ENCODE peak calls at places on chromosomes 16 and 17, in four cellular contexts. P, F, D and K are unnamed samples.

GRCh38 chr17:79974786-79975497 is 60.7 kb downstream of the TBC1D16 start:
- DNase-seq in P (no peak), D (peak; percentile 23), F (no peak), K (no peak)

GRCh38 chr16:46789499-46790414 is 41.2 kb downstream of the C16orf87 start:
- DNase-seq in D (peak; percentile 60), F (peak; percentile 78), P (peak; percentile 89), K (peak; percentile 67)

GRCh38 chr17:31015639-31016038 is 44.8 kb downstream of the RNF135 start:
- DNase-seq in P (no peak), F (peak; percentile 42), D (no peak), K (no peak)

GRCh38 chr17:79338142-79338541 is 263.5 kb downstream of the ENGASE start:
- DNase-seq in P (peak; percentile 6), D (no peak), F (no peak), K (no peak)

GRCh38 chr17:44374306-44375195 is 10.9 kb upstream of the FAM171A2 start:
- DNase-seq in P (no peak), D (no peak), F (no peak), K (no peak)

GRCh38 chr16:55605756-55606155 is 39.3 kb downstream of the CAPNS2 start:
- DNase-seq in D (no peak), P (no peak), F (no peak), K (no peak)

GRCh38 chr17:59277031-59277430 is 54.4 kb upstream of the YPEL2 start:
- DNase-seq in D (no peak), F (no peak), P (no peak), K (no peak)

GRCh38 chr17:57554826-57555635 is 190.1 kb downstream of the CCDC182 start:
- DNase-seq in D (no peak), F (peak; percentile 57), P (no peak), K (no peak)

GRCh38 chr16:77850637-77851330 is 62.4 kb downstream of the VAT1L start:
- DNase-seq in D (no peak), F (no peak), P (no peak), K (peak; percentile 41)

GRCh38 chr16:75074920-75075687 is 41.5 kb downstream of the LDHD start:
- DNase-seq in P (peak; percentile 72), F (peak; percentile 58), D (no peak), K (no peak)

GRCh38 chr16:74691093-74691855 is 9.4 kb downstream of the MLKL start:
- DNase-seq in F (peak; percentile 50), P (no peak), D (no peak), K (no peak)

GRCh38 chr17:64496348-64496785 is 487 bp downstream of the POLG2 start:
- DNase-seq in F (peak; percentile 25), D (no peak), P (no peak), K (no peak)

GRCh38 chr17:14458724-14459123 is 157.8 kb downstream of the HS3ST3B1 start:
- DNase-seq in D (no peak), P (no peak), F (no peak), K (no peak)

GRCh38 chr16:73183678-73184092 is 135.8 kb upstream of the ZFHX3 start:
- DNase-seq in F (peak; percentile 39), P (no peak), D (no peak), K (no peak)

GRCh38 chr16:27428035-27428785 is 26.2 kb downstream of the IL21R start:
- DNase-seq in D (no peak), P (no peak), F (no peak), K (no peak)

GRCh38 chr16:85320677-85321385 is 208.6 kb upstream of the CIBAR2 start:
- DNase-seq in F (no peak), P (no peak), D (no peak), K (no peak)

GRCh38 chr17:1793447-1793806 is 31.6 kb downstream of the SERPINF1 start:
- DNase-seq in D (no peak), P (no peak), F (no peak), K (no peak)

GRCh38 chr17:63250830-63251229 is 195.3 kb downstream of the CYB561 start:
- DNase-seq in D (no peak), F (peak; percentile 38), P (no peak), K (no peak)

GRCh38 chr17:4610162-4610561 is 25.8 kb downstream of the SMTNL2 start:
- DNase-seq in P (no peak), F (no peak), D (no peak), K (no peak)

GRCh38 chr17:36934144-36934758 is 3.0 kb upstream of the LHX1 start:
- DNase-seq in P (no peak), D (no peak), F (no peak), K (no peak)

GRCh38 chr16:49788505-49788904 is 67.4 kb downstream of the ZNF423 start:
- DNase-seq in P (no peak), F (no peak), D (no peak), K (no peak)

DNA sequence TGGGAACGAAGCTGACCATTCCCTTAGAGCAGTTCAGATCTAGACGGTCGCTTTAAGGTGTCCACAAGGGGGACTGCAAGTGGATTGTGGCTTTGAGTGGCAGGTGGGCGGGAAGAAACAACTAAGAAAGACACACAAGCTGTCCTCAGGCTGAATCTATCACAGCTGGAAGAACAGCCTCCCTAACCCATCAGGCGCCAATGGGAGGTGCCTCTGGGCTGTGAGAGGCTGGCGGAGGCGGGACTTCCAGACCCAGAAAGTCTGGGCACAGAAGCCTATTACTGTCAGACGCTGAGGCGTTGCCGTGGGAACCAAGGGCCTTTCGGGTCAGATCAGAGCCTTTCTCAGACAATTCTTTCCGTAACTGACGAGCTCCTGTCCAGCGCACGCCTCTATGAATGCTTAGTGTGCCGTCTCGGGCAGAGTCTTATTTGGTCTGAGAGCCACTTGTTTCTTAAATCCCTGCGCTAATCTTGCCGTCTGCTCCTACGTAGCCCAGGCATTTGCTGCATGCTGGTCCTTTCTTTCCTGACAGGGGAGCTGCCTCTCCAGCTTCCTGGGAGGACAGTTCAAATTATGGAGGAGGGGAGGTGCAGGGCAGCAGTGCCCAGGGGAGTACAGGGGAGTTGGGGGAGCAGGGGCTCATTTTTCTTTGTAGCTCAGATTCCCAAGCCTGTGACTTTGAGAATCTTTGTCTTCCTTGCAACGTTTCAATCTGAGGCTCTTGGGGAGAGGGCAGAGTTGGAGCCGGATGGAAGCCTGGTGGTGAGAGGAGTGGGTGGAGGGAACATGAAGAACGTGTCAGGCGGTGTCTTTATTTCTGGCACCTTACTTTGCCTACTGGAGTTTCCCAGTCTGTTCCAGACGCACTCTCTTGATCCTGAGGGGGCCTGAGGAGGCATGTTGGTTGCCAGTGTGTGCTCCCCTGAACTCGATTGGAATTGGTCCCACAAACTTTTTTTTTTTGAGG is 618.7 kb downstream of the KCNJ18 start:
- DNase-seq in D (peak; percentile 62), F (no peak), P (no peak), K (no peak)
- TF ChIP-seq CTCF in D (no peak), F (no peak), P (no peak), K (no peak)

DNA sequence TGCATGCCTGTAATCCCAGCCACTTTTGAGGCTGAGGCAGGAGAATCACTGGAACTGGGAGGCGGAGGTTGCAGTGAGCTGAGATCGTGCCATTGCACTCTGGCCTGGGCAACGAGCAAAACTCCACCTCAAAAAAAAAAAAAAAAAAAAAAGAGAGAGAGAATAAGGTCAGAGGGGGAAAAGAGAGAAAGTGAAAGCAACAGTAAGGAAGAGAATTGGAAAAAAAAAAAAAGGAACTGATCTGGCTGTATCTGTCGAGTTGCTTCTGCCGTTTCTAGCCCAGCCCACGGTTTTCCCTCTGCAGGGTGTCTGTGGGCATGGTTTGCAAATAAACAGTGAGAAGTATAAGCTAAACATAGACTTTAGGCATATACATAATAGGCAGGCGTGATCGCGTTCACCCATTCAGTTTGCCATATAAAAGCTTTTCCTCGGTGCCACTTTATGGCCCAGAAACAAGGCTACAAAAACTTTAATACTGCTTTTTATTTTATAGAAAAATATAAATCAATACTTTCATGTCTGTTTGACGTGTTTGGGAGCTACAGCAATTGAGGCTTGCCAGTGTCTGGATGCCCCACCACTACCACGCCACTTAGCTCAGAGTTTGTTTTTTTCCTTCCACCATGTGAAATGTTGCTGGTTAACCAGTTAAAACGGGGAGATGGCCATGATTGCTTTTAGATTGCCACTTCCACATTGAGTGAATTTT is 436.7 kb downstream of the MAF start:
- DNase-seq in P (no peak), D (no peak), F (no peak), K (no peak)
- H3K4me3 ChIP-seq in P (no peak overlapping the region), D (peak overlapping the region; percentile 40), F (no peak overlapping the region), K (no peak overlapping the region)

GRCh38 chr16:10944249-10945064 is at the start of gene CLEC16A:
- DNase-seq in D (peak; percentile 98), F (peak; percentile 98), P (peak; percentile 99), K (peak; percentile 96)
- TF ChIP-seq CTCF in D (peak; percentile 62), F (no peak), P (no peak), K (no peak)

DNA sequence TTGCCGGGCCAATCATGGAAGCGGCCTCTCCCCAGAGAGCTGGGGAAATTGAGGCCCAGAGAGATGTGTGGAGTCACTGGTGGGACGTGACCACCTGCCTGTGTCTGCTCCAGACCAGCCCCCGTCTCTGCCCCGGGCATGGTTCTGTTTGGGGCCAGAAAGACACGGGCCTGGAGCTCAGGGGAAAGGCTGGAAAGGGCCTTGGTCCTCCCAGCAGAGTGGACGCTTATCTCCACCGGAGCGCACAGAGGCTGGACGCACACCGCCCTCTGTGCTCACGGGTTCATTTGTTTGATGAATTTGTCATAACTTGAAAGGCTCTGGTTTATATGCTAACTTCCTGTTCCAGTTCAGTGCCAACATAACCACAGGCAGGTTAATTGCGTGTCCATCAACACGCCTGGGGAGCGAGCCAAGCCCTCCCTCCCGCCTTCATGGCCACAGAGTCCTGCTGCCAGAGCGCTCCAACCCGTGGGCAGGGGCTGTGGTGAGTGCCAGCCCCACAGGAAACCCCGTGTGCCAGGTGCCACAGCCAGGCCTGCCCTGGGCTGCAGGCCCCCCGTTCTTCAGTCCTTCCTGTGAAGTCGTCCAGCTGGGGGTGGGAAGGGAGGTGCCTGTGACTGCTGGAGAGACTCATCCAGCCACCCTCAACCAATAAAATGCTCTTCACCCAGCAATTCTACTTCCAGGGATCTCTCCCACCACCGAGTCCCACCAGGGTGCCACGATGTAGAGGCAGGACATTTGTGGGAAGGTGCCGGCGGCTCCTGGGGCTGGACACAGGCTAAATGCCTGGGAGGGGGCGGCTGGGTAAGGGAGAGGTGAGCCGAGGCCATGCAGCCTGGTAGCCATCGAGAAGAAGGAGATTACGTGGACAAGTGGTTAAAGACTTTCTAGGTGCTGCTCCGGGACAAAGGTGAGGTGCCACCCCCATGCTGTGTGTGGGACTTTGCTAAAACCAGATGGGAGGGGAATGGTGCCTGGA is 29.4 kb upstream of the BAHCC1 start:
- DNase-seq in F (peak; percentile 77), D (no peak), P (no peak), K (peak; percentile 81)
- H3K4me3 ChIP-seq in F (peak overlapping the region; percentile 46), D (peak overlapping the region; percentile 25), P (peak overlapping the region; percentile 33), K (no peak overlapping the region)

GRCh38 chr17:74920306-74920620 is 2.8 kb downstream of the USH1G start:
- DNase-seq in P (peak; percentile 58), F (no peak), D (no peak), K (no peak)

GRCh38 chr17:74918906-74919305 is 4.1 kb downstream of the USH1G start:
- DNase-seq in F (no peak), P (no peak), D (no peak), K (no peak)

GRCh38 chr17:74921045-74921681 is 1.9 kb downstream of the USH1G start:
- DNase-seq in P (peak; percentile 49), D (no peak), F (no peak), K (no peak)

GRCh38 chr17:74920679-74921044 is 2.4 kb downstream of the USH1G start:
- DNase-seq in F (no peak), D (no peak), P (no peak), K (no peak)

GRCh38 chr17:74919440-74920305 is 3.4 kb downstream of the USH1G start:
- DNase-seq in P (peak; percentile 64), D (no peak), F (peak; percentile 9), K (no peak)
- TF ChIP-seq CTCF in P (no peak), D (no peak), F (peak; percentile 38), K (peak; percentile 13)